ENCODE peak calls at places on chromosomes 1 and 21, in four cellular contexts. One of them, this sample, is unnamed.
A peak's percentile ranks its signal among the peaks of the same experiment; 100 is the strongest.

GRCh38 chr1:47579809-47580208 is 142.0 kb downstream of the FOXD2 start:
- DNase-seq in glutamatergic neuron: peak; percentile 2
- DNase-seq in T follicular helper cell: no peak
- DNase-seq in NCI-H345: no peak
- DNase-seq in this sample: no peak

GRCh38 chr1:222335586-222335985 is 212.3 kb downstream of the HHIPL2 start:
- DNase-seq in glutamatergic neuron: no peak
- DNase-seq in T follicular helper cell: no peak
- DNase-seq in NCI-H345: no peak
- DNase-seq in this sample: no peak

GRCh38 chr1:215568287-215568692 is 1.2 kb downstream of the KCTD3 start:
- DNase-seq in glutamatergic neuron: no peak
- DNase-seq in T follicular helper cell: no peak
- DNase-seq in NCI-H345: peak; percentile 46
- DNase-seq in this sample: peak; percentile 13

GRCh38 chr1:115069186-115069585 is 20.1 kb downstream of the TSPAN2 start:
- DNase-seq in glutamatergic neuron: no peak
- DNase-seq in T follicular helper cell: no peak
- DNase-seq in NCI-H345: no peak
- DNase-seq in this sample: no peak

GRCh38 chr21:37618081-37618480 is 251.5 kb downstream of the DYRK1A start:
- DNase-seq in glutamatergic neuron: no peak
- DNase-seq in T follicular helper cell: no peak
- DNase-seq in NCI-H345: no peak
- DNase-seq in this sample: no peak

GRCh38 chr1:19418503-19418971 is 66.8 kb downstream of the CAPZB start:
- DNase-seq in glutamatergic neuron: no peak
- DNase-seq in T follicular helper cell: no peak
- DNase-seq in NCI-H345: no peak
- DNase-seq in this sample: no peak

GRCh38 chr1:228953207-228953606 is 217.9 kb downstream of the RHOU start:
- DNase-seq in glutamatergic neuron: no peak
- DNase-seq in T follicular helper cell: no peak
- DNase-seq in NCI-H345: no peak
- DNase-seq in this sample: peak; percentile 46

GRCh38 chr21:44601596-44602473 is 1.4 kb downstream of the KRTAP10-7 start:
- DNase-seq in glutamatergic neuron: no peak
- DNase-seq in T follicular helper cell: no peak
- DNase-seq in NCI-H345: no peak
- DNase-seq in this sample: no peak

GRCh38 chr1:4178501-4178900 is 278.4 kb upstream of the C1orf174 start:
- DNase-seq in glutamatergic neuron: no peak
- DNase-seq in T follicular helper cell: no peak
- DNase-seq in NCI-H345: no peak
- DNase-seq in this sample: no peak

GRCh38 chr1:214549604-214550338 is 1.6 kb downstream of the PTPN14 start:
- DNase-seq in glutamatergic neuron: no peak
- DNase-seq in T follicular helper cell: no peak
- DNase-seq in NCI-H345: no peak
- DNase-seq in this sample: no peak

GRCh38 chr1:234040446-234041317 is 136.2 kb downstream of the SLC35F3 start:
- DNase-seq in glutamatergic neuron: no peak
- DNase-seq in T follicular helper cell: no peak
- DNase-seq in NCI-H345: no peak
- DNase-seq in this sample: no peak

GRCh38 chr1:26169201-26169600 is 438 bp upstream of the C1orf232 start:
- DNase-seq in glutamatergic neuron: no peak
- DNase-seq in T follicular helper cell: no peak
- DNase-seq in NCI-H345: no peak
- DNase-seq in this sample: no peak

GRCh38 chr1:3558036-3558726 is 53.1 kb downstream of the MEGF6 start:
- DNase-seq in glutamatergic neuron: no peak
- DNase-seq in T follicular helper cell: no peak
- DNase-seq in NCI-H345: no peak
- DNase-seq in this sample: no peak

GRCh38 chr1:36324322-36324802 is 917 bp upstream of the EVA1B start:
- DNase-seq in glutamatergic neuron: no peak
- DNase-seq in T follicular helper cell: no peak
- DNase-seq in NCI-H345: no peak
- DNase-seq in this sample: no peak

GRCh38 chr1:210244746-210245367 is 12.3 kb downstream of the SERTAD4 start:
- DNase-seq in glutamatergic neuron: no peak
- DNase-seq in T follicular helper cell: no peak
- DNase-seq in NCI-H345: no peak
- DNase-seq in this sample: no peak

GRCh38 chr1:19467199-19468187 is 17.8 kb downstream of the CAPZB start:
- DNase-seq in glutamatergic neuron: no peak
- DNase-seq in T follicular helper cell: no peak
- DNase-seq in NCI-H345: no peak
- DNase-seq in this sample: no peak

GRCh38 chr1:229372251-229372650 is 29.4 kb upstream of the CCSAP start:
- DNase-seq in glutamatergic neuron: no peak
- DNase-seq in T follicular helper cell: no peak
- DNase-seq in NCI-H345: no peak
- DNase-seq in this sample: no peak

GRCh38 chr1:32580348-32581017 is 41.3 kb downstream of the ZBTB8A start:
- DNase-seq in glutamatergic neuron: no peak
- DNase-seq in T follicular helper cell: no peak
- DNase-seq in NCI-H345: no peak
- DNase-seq in this sample: no peak

GRCh38 chr1:2984399-2985061 is 36.7 kb upstream of the ACTRT2 start:
- DNase-seq in glutamatergic neuron: peak; percentile 5
- DNase-seq in T follicular helper cell: no peak
- DNase-seq in NCI-H345: no peak
- DNase-seq in this sample: no peak

GRCh38 chr1:113142791-113143190 is 69.8 kb downstream of the LRIG2 start:
- DNase-seq in glutamatergic neuron: no peak
- DNase-seq in T follicular helper cell: no peak
- DNase-seq in NCI-H345: no peak
- DNase-seq in this sample: no peak

GRCh38 chr1:81044708-81045107 is 756.0 kb upstream of the ADGRL2 start:
- DNase-seq in glutamatergic neuron: no peak
- DNase-seq in T follicular helper cell: no peak
- DNase-seq in NCI-H345: no peak
- DNase-seq in this sample: no peak

GRCh38 chr1:109444376-109444775 is 18.1 kb upstream of the PSMA5 start:
- DNase-seq in glutamatergic neuron: no peak
- DNase-seq in T follicular helper cell: no peak
- DNase-seq in NCI-H345: no peak
- DNase-seq in this sample: no peak

GRCh38 chr1:100552031-100552430 is 14.1 kb downstream of the GPR88 start:
- DNase-seq in glutamatergic neuron: no peak
- DNase-seq in T follicular helper cell: no peak
- DNase-seq in NCI-H345: no peak
- DNase-seq in this sample: no peak

GRCh38 chr1:198113302-198113701 is 43.5 kb upstream of the NEK7 start:
- DNase-seq in glutamatergic neuron: no peak
- DNase-seq in T follicular helper cell: no peak
- DNase-seq in NCI-H345: no peak
- DNase-seq in this sample: no peak

GRCh38 chr1:201728731-201729130 is 100.2 kb upstream of the IPO9 start:
- DNase-seq in glutamatergic neuron: no peak
- DNase-seq in T follicular helper cell: no peak
- DNase-seq in NCI-H345: no peak
- DNase-seq in this sample: no peak

GRCh38 chr1:145985502-145986439 is 10.6 kb downstream of the TXNIP start:
- DNase-seq in glutamatergic neuron: no peak
- DNase-seq in T follicular helper cell: no peak
- DNase-seq in NCI-H345: peak; percentile 55
- DNase-seq in this sample: peak; percentile 25

GRCh38 chr1:116556289-116557006 is 14.4 kb downstream of the CD58 start:
- DNase-seq in glutamatergic neuron: no peak
- DNase-seq in T follicular helper cell: peak; percentile 45
- DNase-seq in NCI-H345: no peak
- DNase-seq in this sample: no peak

GRCh38 chr1:216812966-216813365 is 89.7 kb upstream of the ESRRG start:
- DNase-seq in glutamatergic neuron: peak; percentile 16
- DNase-seq in T follicular helper cell: no peak
- DNase-seq in NCI-H345: no peak
- DNase-seq in this sample: no peak

GRCh38 chr1:161092621-161093028 is 3.3 kb upstream of the NECTIN4 start:
- DNase-seq in glutamatergic neuron: no peak
- DNase-seq in T follicular helper cell: no peak
- DNase-seq in NCI-H345: no peak
- DNase-seq in this sample: no peak

GRCh38 chr1:230715510-230715909 is 1.6 kb upstream of the AGT start:
- DNase-seq in glutamatergic neuron: no peak
- DNase-seq in T follicular helper cell: no peak
- DNase-seq in NCI-H345: no peak
- DNase-seq in this sample: no peak

GRCh38 chr1:156840880-156841279 is 18.0 kb downstream of the INSRR start:
- DNase-seq in glutamatergic neuron: no peak
- DNase-seq in T follicular helper cell: no peak
- DNase-seq in NCI-H345: no peak
- DNase-seq in this sample: no peak

GRCh38 chr1:112328600-112328999 is 67.4 kb upstream of the CTTNBP2NL start:
- DNase-seq in glutamatergic neuron: no peak
- DNase-seq in T follicular helper cell: no peak
- DNase-seq in NCI-H345: no peak
- DNase-seq in this sample: no peak

GRCh38 chr21:32800056-32800455 is 28.5 kb upstream of the PAXBP1 start:
- DNase-seq in glutamatergic neuron: no peak
- DNase-seq in T follicular helper cell: no peak
- DNase-seq in NCI-H345: no peak
- DNase-seq in this sample: no peak

GRCh38 chr1:171055966-171056643 is 34.6 kb upstream of the FMO3 start:
- DNase-seq in glutamatergic neuron: no peak
- DNase-seq in T follicular helper cell: no peak
- DNase-seq in NCI-H345: no peak
- DNase-seq in this sample: no peak

GRCh38 chr1:55128418-55128817 is 86.7 kb downstream of the USP24 start:
- DNase-seq in glutamatergic neuron: no peak
- DNase-seq in T follicular helper cell: no peak
- DNase-seq in NCI-H345: no peak
- DNase-seq in this sample: no peak

GRCh38 chr1:43269627-43270375 is at the start of gene TMEM125:
- DNase-seq in glutamatergic neuron: no peak
- DNase-seq in T follicular helper cell: no peak
- DNase-seq in NCI-H345: no peak
- DNase-seq in this sample: no peak

GRCh38 chr1:246608616-246609376 is 42.5 kb downstream of the CNST start:
- DNase-seq in glutamatergic neuron: no peak
- DNase-seq in T follicular helper cell: no peak
- DNase-seq in NCI-H345: no peak
- DNase-seq in this sample: peak; percentile 87